ENCODE peak calls at places on chromosomes 11 and 22, in nine cellular contexts. One of them, this sample, is unnamed.
A peak's percentile ranks its signal among the peaks of the same experiment; 100 is the strongest.

GRCh38 chr22:48866906-48867597 is 960.6 kb downstream of the BRD1 start:
- DNase-seq in activated naive CD4-positive, alpha-beta T cell: no peak
- DNase-seq in lower lobe of right lung: peak; percentile 29
- DNase-seq in NCI-H2081: no peak
- DNase-seq in activated gamma-delta T cell treated with anti-CD3 and anti-CD28 coated beads, Interleukin-2, amount 50 U/mL, for 16 hours: no peak
- DNase-seq in NCI-H1105: no peak
- DNase-seq in A549: no peak
- DNase-seq in stimulated activated CD4-positive, alpha-beta T cell treated with anti-CD3 and anti-CD28 coated beads, Interleukin-12 subunit alpha, Interleukin-12 subunit beta, amount 100 ng/mL, for 4 hours: no peak
- DNase-seq in GM12865: no peak
- DNase-seq in this sample: no peak

GRCh38 chr22:29316429-29316828 is 932 bp upstream of the RASL10A start:
- DNase-seq in A549: no peak
- DNase-seq in GM12865: no peak
- DNase-seq in lower lobe of right lung: peak; percentile 28
- DNase-seq in stimulated activated CD4-positive, alpha-beta T cell treated with anti-CD3 and anti-CD28 coated beads, Interleukin-12 subunit alpha, Interleukin-12 subunit beta, amount 100 ng/mL, for 4 hours: no peak
- DNase-seq in activated naive CD4-positive, alpha-beta T cell: no peak
- DNase-seq in NCI-H2081: no peak
- DNase-seq in activated gamma-delta T cell treated with anti-CD3 and anti-CD28 coated beads, Interleukin-2, amount 50 U/mL, for 16 hours: no peak
- DNase-seq in NCI-H1105: no peak
- DNase-seq in this sample: no peak

GRCh38 chr11:46251954-46252353 is 25.5 kb upstream of the CREB3L1 start:
- DNase-seq in lower lobe of right lung: no peak
- DNase-seq in GM12865: no peak
- DNase-seq in NCI-H1105: no peak
- DNase-seq in NCI-H2081: no peak
- DNase-seq in activated gamma-delta T cell treated with anti-CD3 and anti-CD28 coated beads, Interleukin-2, amount 50 U/mL, for 16 hours: no peak
- DNase-seq in activated naive CD4-positive, alpha-beta T cell: no peak
- DNase-seq in stimulated activated CD4-positive, alpha-beta T cell treated with anti-CD3 and anti-CD28 coated beads, Interleukin-12 subunit alpha, Interleukin-12 subunit beta, amount 100 ng/mL, for 4 hours: no peak
- DNase-seq in A549: no peak
- DNase-seq in this sample: no peak

GRCh38 chr11:128949791-128950454 is 7.3 kb upstream of the TP53AIP1 start:
- DNase-seq in stimulated activated CD4-positive, alpha-beta T cell treated with anti-CD3 and anti-CD28 coated beads, Interleukin-12 subunit alpha, Interleukin-12 subunit beta, amount 100 ng/mL, for 4 hours: no peak
- DNase-seq in activated naive CD4-positive, alpha-beta T cell: no peak
- DNase-seq in lower lobe of right lung: no peak
- DNase-seq in GM12865: no peak
- DNase-seq in NCI-H2081: no peak
- DNase-seq in NCI-H1105: no peak
- DNase-seq in A549: no peak
- DNase-seq in activated gamma-delta T cell treated with anti-CD3 and anti-CD28 coated beads, Interleukin-2, amount 50 U/mL, for 16 hours: no peak
- DNase-seq in this sample: no peak

GRCh38 chr11:32704775-32705174 is 89.7 kb downstream of the CCDC73 start:
- DNase-seq in stimulated activated CD4-positive, alpha-beta T cell treated with anti-CD3 and anti-CD28 coated beads, Interleukin-12 subunit alpha, Interleukin-12 subunit beta, amount 100 ng/mL, for 4 hours: no peak
- DNase-seq in activated gamma-delta T cell treated with anti-CD3 and anti-CD28 coated beads, Interleukin-2, amount 50 U/mL, for 16 hours: no peak
- DNase-seq in NCI-H1105: no peak
- DNase-seq in A549: no peak
- DNase-seq in NCI-H2081: no peak
- DNase-seq in activated naive CD4-positive, alpha-beta T cell: no peak
- DNase-seq in lower lobe of right lung: no peak
- DNase-seq in GM12865: no peak
- DNase-seq in this sample: no peak

GRCh38 chr22:19961868-19962245 is 20.2 kb upstream of the TXNRD2 start:
- DNase-seq in stimulated activated CD4-positive, alpha-beta T cell treated with anti-CD3 and anti-CD28 coated beads, Interleukin-12 subunit alpha, Interleukin-12 subunit beta, amount 100 ng/mL, for 4 hours: no peak
- DNase-seq in activated gamma-delta T cell treated with anti-CD3 and anti-CD28 coated beads, Interleukin-2, amount 50 U/mL, for 16 hours: no peak
- DNase-seq in activated naive CD4-positive, alpha-beta T cell: no peak
- DNase-seq in NCI-H2081: no peak
- DNase-seq in NCI-H1105: no peak
- DNase-seq in A549: no peak
- DNase-seq in GM12865: no peak
- DNase-seq in lower lobe of right lung: no peak
- DNase-seq in this sample: no peak

GRCh38 chr11:33670250-33671011 is 30.2 kb downstream of the C11orf91 start:
- DNase-seq in lower lobe of right lung: no peak
- DNase-seq in stimulated activated CD4-positive, alpha-beta T cell treated with anti-CD3 and anti-CD28 coated beads, Interleukin-12 subunit alpha, Interleukin-12 subunit beta, amount 100 ng/mL, for 4 hours: no peak
- DNase-seq in GM12865: peak; percentile 37
- DNase-seq in activated naive CD4-positive, alpha-beta T cell: no peak
- DNase-seq in NCI-H1105: no peak
- DNase-seq in activated gamma-delta T cell treated with anti-CD3 and anti-CD28 coated beads, Interleukin-2, amount 50 U/mL, for 16 hours: no peak
- DNase-seq in A549: no peak
- DNase-seq in NCI-H2081: no peak
- DNase-seq in this sample: no peak

GRCh38 chr11:69352715-69353325 is 58.9 kb downstream of the MYEOV start:
- DNase-seq in activated naive CD4-positive, alpha-beta T cell: no peak
- DNase-seq in GM12865: no peak
- DNase-seq in NCI-H2081: no peak
- DNase-seq in A549: peak; percentile 65
- DNase-seq in NCI-H1105: peak; percentile 26
- DNase-seq in stimulated activated CD4-positive, alpha-beta T cell treated with anti-CD3 and anti-CD28 coated beads, Interleukin-12 subunit alpha, Interleukin-12 subunit beta, amount 100 ng/mL, for 4 hours: peak; percentile 34
- DNase-seq in lower lobe of right lung: peak; percentile 9
- DNase-seq in activated gamma-delta T cell treated with anti-CD3 and anti-CD28 coated beads, Interleukin-2, amount 50 U/mL, for 16 hours: no peak
- DNase-seq in this sample: no peak

GRCh38 chr11:83528877-83529276 is 242.7 kb upstream of the CCDC90B start:
- DNase-seq in stimulated activated CD4-positive, alpha-beta T cell treated with anti-CD3 and anti-CD28 coated beads, Interleukin-12 subunit alpha, Interleukin-12 subunit beta, amount 100 ng/mL, for 4 hours: no peak
- DNase-seq in activated gamma-delta T cell treated with anti-CD3 and anti-CD28 coated beads, Interleukin-2, amount 50 U/mL, for 16 hours: no peak
- DNase-seq in NCI-H1105: no peak
- DNase-seq in NCI-H2081: no peak
- DNase-seq in activated naive CD4-positive, alpha-beta T cell: no peak
- DNase-seq in A549: no peak
- DNase-seq in lower lobe of right lung: no peak
- DNase-seq in GM12865: no peak
- DNase-seq in this sample: no peak

GRCh38 chr11:2728663-2729332 is 29.0 kb upstream of the KCNQ1OT1 start:
- DNase-seq in NCI-H2081: no peak
- DNase-seq in activated naive CD4-positive, alpha-beta T cell: no peak
- DNase-seq in NCI-H1105: no peak
- DNase-seq in activated gamma-delta T cell treated with anti-CD3 and anti-CD28 coated beads, Interleukin-2, amount 50 U/mL, for 16 hours: no peak
- DNase-seq in stimulated activated CD4-positive, alpha-beta T cell treated with anti-CD3 and anti-CD28 coated beads, Interleukin-12 subunit alpha, Interleukin-12 subunit beta, amount 100 ng/mL, for 4 hours: no peak
- DNase-seq in GM12865: no peak
- DNase-seq in A549: no peak
- DNase-seq in lower lobe of right lung: no peak
- DNase-seq in this sample: no peak

GRCh38 chr22:39593061-39593930 is 22.7 kb downstream of the CACNA1I start:
- DNase-seq in activated gamma-delta T cell treated with anti-CD3 and anti-CD28 coated beads, Interleukin-2, amount 50 U/mL, for 16 hours: no peak
- DNase-seq in GM12865: no peak
- DNase-seq in activated naive CD4-positive, alpha-beta T cell: no peak
- DNase-seq in NCI-H1105: no peak
- DNase-seq in stimulated activated CD4-positive, alpha-beta T cell treated with anti-CD3 and anti-CD28 coated beads, Interleukin-12 subunit alpha, Interleukin-12 subunit beta, amount 100 ng/mL, for 4 hours: no peak
- DNase-seq in NCI-H2081: no peak
- DNase-seq in lower lobe of right lung: no peak
- DNase-seq in A549: peak; percentile 22
- DNase-seq in this sample: no peak

GRCh38 chr11:7687386-7687785 is 14.1 kb upstream of the CYB5R2 start:
- DNase-seq in A549: no peak
- DNase-seq in activated gamma-delta T cell treated with anti-CD3 and anti-CD28 coated beads, Interleukin-2, amount 50 U/mL, for 16 hours: no peak
- DNase-seq in lower lobe of right lung: no peak
- DNase-seq in GM12865: no peak
- DNase-seq in NCI-H2081: no peak
- DNase-seq in NCI-H1105: no peak
- DNase-seq in stimulated activated CD4-positive, alpha-beta T cell treated with anti-CD3 and anti-CD28 coated beads, Interleukin-12 subunit alpha, Interleukin-12 subunit beta, amount 100 ng/mL, for 4 hours: no peak
- DNase-seq in activated naive CD4-positive, alpha-beta T cell: no peak
- DNase-seq in this sample: no peak

GRCh38 chr11:18721576-18722292 is 4.3 kb downstream of the IGSF22 start:
- DNase-seq in NCI-H1105: peak; percentile 43
- DNase-seq in stimulated activated CD4-positive, alpha-beta T cell treated with anti-CD3 and anti-CD28 coated beads, Interleukin-12 subunit alpha, Interleukin-12 subunit beta, amount 100 ng/mL, for 4 hours: peak; percentile 40
- DNase-seq in NCI-H2081: peak; percentile 54
- DNase-seq in GM12865: peak; percentile 58
- DNase-seq in activated naive CD4-positive, alpha-beta T cell: peak; percentile 12
- DNase-seq in activated gamma-delta T cell treated with anti-CD3 and anti-CD28 coated beads, Interleukin-2, amount 50 U/mL, for 16 hours: peak; percentile 28
- DNase-seq in A549: peak; percentile 64
- DNase-seq in lower lobe of right lung: peak; percentile 55
- DNase-seq in this sample: no peak

GRCh38 chr22:44828193-44828592 is 75.8 kb downstream of the ARHGAP8 start:
- DNase-seq in GM12865: peak; percentile 32
- DNase-seq in A549: peak; percentile 25
- DNase-seq in NCI-H2081: no peak
- DNase-seq in activated gamma-delta T cell treated with anti-CD3 and anti-CD28 coated beads, Interleukin-2, amount 50 U/mL, for 16 hours: no peak
- DNase-seq in activated naive CD4-positive, alpha-beta T cell: no peak
- DNase-seq in lower lobe of right lung: no peak
- DNase-seq in stimulated activated CD4-positive, alpha-beta T cell treated with anti-CD3 and anti-CD28 coated beads, Interleukin-12 subunit alpha, Interleukin-12 subunit beta, amount 100 ng/mL, for 4 hours: peak; percentile 6
- DNase-seq in NCI-H1105: no peak
- DNase-seq in this sample: no peak

GRCh38 chr11:122494171-122494570 is 161.4 kb upstream of the UBASH3B start:
- DNase-seq in GM12865: no peak
- DNase-seq in NCI-H1105: peak; percentile 20
- DNase-seq in lower lobe of right lung: no peak
- DNase-seq in stimulated activated CD4-positive, alpha-beta T cell treated with anti-CD3 and anti-CD28 coated beads, Interleukin-12 subunit alpha, Interleukin-12 subunit beta, amount 100 ng/mL, for 4 hours: no peak
- DNase-seq in activated gamma-delta T cell treated with anti-CD3 and anti-CD28 coated beads, Interleukin-2, amount 50 U/mL, for 16 hours: no peak
- DNase-seq in activated naive CD4-positive, alpha-beta T cell: no peak
- DNase-seq in NCI-H2081: no peak
- DNase-seq in A549: no peak
- DNase-seq in this sample: no peak

GRCh38 chr11:113091578-113091844 is 130.3 kb downstream of the NCAM1 start:
- DNase-seq in lower lobe of right lung: no peak
- DNase-seq in A549: no peak
- DNase-seq in stimulated activated CD4-positive, alpha-beta T cell treated with anti-CD3 and anti-CD28 coated beads, Interleukin-12 subunit alpha, Interleukin-12 subunit beta, amount 100 ng/mL, for 4 hours: no peak
- DNase-seq in activated gamma-delta T cell treated with anti-CD3 and anti-CD28 coated beads, Interleukin-2, amount 50 U/mL, for 16 hours: no peak
- DNase-seq in NCI-H1105: no peak
- DNase-seq in NCI-H2081: no peak
- DNase-seq in GM12865: no peak
- DNase-seq in activated naive CD4-positive, alpha-beta T cell: no peak
- DNase-seq in this sample: no peak

GRCh38 chr11:96012086-96012824 is 88.3 kb upstream of the MTMR2 start:
- DNase-seq in NCI-H2081: peak; percentile 87
- DNase-seq in NCI-H1105: peak; percentile 3
- DNase-seq in GM12865: peak; percentile 73
- DNase-seq in stimulated activated CD4-positive, alpha-beta T cell treated with anti-CD3 and anti-CD28 coated beads, Interleukin-12 subunit alpha, Interleukin-12 subunit beta, amount 100 ng/mL, for 4 hours: no peak
- DNase-seq in activated gamma-delta T cell treated with anti-CD3 and anti-CD28 coated beads, Interleukin-2, amount 50 U/mL, for 16 hours: no peak
- DNase-seq in activated naive CD4-positive, alpha-beta T cell: peak; percentile 22
- DNase-seq in A549: peak; percentile 87
- DNase-seq in lower lobe of right lung: peak; percentile 49
- DNase-seq in this sample: peak; percentile 98

GRCh38 chr11:26827567-26828037 is 105.7 kb upstream of the SLC5A12 start:
- DNase-seq in A549: no peak
- DNase-seq in NCI-H1105: no peak
- DNase-seq in stimulated activated CD4-positive, alpha-beta T cell treated with anti-CD3 and anti-CD28 coated beads, Interleukin-12 subunit alpha, Interleukin-12 subunit beta, amount 100 ng/mL, for 4 hours: no peak
- DNase-seq in NCI-H2081: no peak
- DNase-seq in GM12865: no peak
- DNase-seq in lower lobe of right lung: no peak
- DNase-seq in activated naive CD4-positive, alpha-beta T cell: no peak
- DNase-seq in activated gamma-delta T cell treated with anti-CD3 and anti-CD28 coated beads, Interleukin-2, amount 50 U/mL, for 16 hours: no peak
- DNase-seq in this sample: no peak

GRCh38 chr11:80315263-80315662 is 874.4 kb upstream of the TENM4 start:
- DNase-seq in lower lobe of right lung: no peak
- DNase-seq in activated naive CD4-positive, alpha-beta T cell: no peak
- DNase-seq in A549: no peak
- DNase-seq in GM12865: no peak
- DNase-seq in activated gamma-delta T cell treated with anti-CD3 and anti-CD28 coated beads, Interleukin-2, amount 50 U/mL, for 16 hours: no peak
- DNase-seq in NCI-H2081: no peak
- DNase-seq in NCI-H1105: no peak
- DNase-seq in stimulated activated CD4-positive, alpha-beta T cell treated with anti-CD3 and anti-CD28 coated beads, Interleukin-12 subunit alpha, Interleukin-12 subunit beta, amount 100 ng/mL, for 4 hours: no peak
- DNase-seq in this sample: no peak

GRCh38 chr11:15123849-15124248 is 9.1 kb downstream of the INSC start:
- DNase-seq in GM12865: no peak
- DNase-seq in activated gamma-delta T cell treated with anti-CD3 and anti-CD28 coated beads, Interleukin-2, amount 50 U/mL, for 16 hours: no peak
- DNase-seq in stimulated activated CD4-positive, alpha-beta T cell treated with anti-CD3 and anti-CD28 coated beads, Interleukin-12 subunit alpha, Interleukin-12 subunit beta, amount 100 ng/mL, for 4 hours: no peak
- DNase-seq in A549: no peak
- DNase-seq in NCI-H2081: no peak
- DNase-seq in NCI-H1105: no peak
- DNase-seq in lower lobe of right lung: no peak
- DNase-seq in activated naive CD4-positive, alpha-beta T cell: no peak
- DNase-seq in this sample: no peak

GRCh38 chr22:19990188-19990587 is 26.4 kb downstream of the ARVCF start:
- DNase-seq in NCI-H1105: no peak
- DNase-seq in A549: no peak
- DNase-seq in GM12865: no peak
- DNase-seq in activated naive CD4-positive, alpha-beta T cell: no peak
- DNase-seq in NCI-H2081: no peak
- DNase-seq in activated gamma-delta T cell treated with anti-CD3 and anti-CD28 coated beads, Interleukin-2, amount 50 U/mL, for 16 hours: no peak
- DNase-seq in stimulated activated CD4-positive, alpha-beta T cell treated with anti-CD3 and anti-CD28 coated beads, Interleukin-12 subunit alpha, Interleukin-12 subunit beta, amount 100 ng/mL, for 4 hours: no peak
- DNase-seq in lower lobe of right lung: no peak
- DNase-seq in this sample: no peak

GRCh38 chr11:85718991-85719807 is 33.2 kb upstream of the CCDC89 start:
- DNase-seq in GM12865: no peak
- DNase-seq in activated gamma-delta T cell treated with anti-CD3 and anti-CD28 coated beads, Interleukin-2, amount 50 U/mL, for 16 hours: no peak
- DNase-seq in NCI-H1105: no peak
- DNase-seq in stimulated activated CD4-positive, alpha-beta T cell treated with anti-CD3 and anti-CD28 coated beads, Interleukin-12 subunit alpha, Interleukin-12 subunit beta, amount 100 ng/mL, for 4 hours: no peak
- DNase-seq in activated naive CD4-positive, alpha-beta T cell: no peak
- DNase-seq in A549: peak; percentile 91
- DNase-seq in NCI-H2081: no peak
- DNase-seq in lower lobe of right lung: no peak
- DNase-seq in this sample: no peak

GRCh38 chr11:121235057-121235456 is 57.5 kb upstream of the SC5D start:
- DNase-seq in activated gamma-delta T cell treated with anti-CD3 and anti-CD28 coated beads, Interleukin-2, amount 50 U/mL, for 16 hours: no peak
- DNase-seq in lower lobe of right lung: no peak
- DNase-seq in A549: no peak
- DNase-seq in NCI-H2081: no peak
- DNase-seq in NCI-H1105: no peak
- DNase-seq in stimulated activated CD4-positive, alpha-beta T cell treated with anti-CD3 and anti-CD28 coated beads, Interleukin-12 subunit alpha, Interleukin-12 subunit beta, amount 100 ng/mL, for 4 hours: no peak
- DNase-seq in activated naive CD4-positive, alpha-beta T cell: no peak
- DNase-seq in GM12865: no peak
- DNase-seq in this sample: no peak

GRCh38 chr11:3867209-3868071 is 12.0 kb downstream of the STIM1 start:
- DNase-seq in NCI-H1105: no peak
- DNase-seq in A549: no peak
- DNase-seq in stimulated activated CD4-positive, alpha-beta T cell treated with anti-CD3 and anti-CD28 coated beads, Interleukin-12 subunit alpha, Interleukin-12 subunit beta, amount 100 ng/mL, for 4 hours: no peak
- DNase-seq in activated naive CD4-positive, alpha-beta T cell: no peak
- DNase-seq in lower lobe of right lung: no peak
- DNase-seq in activated gamma-delta T cell treated with anti-CD3 and anti-CD28 coated beads, Interleukin-2, amount 50 U/mL, for 16 hours: no peak
- DNase-seq in NCI-H2081: no peak
- DNase-seq in GM12865: peak; percentile 89
- DNase-seq in this sample: no peak

GRCh38 chr22:30829901-30830550 is 135.4 kb downstream of the OSBP2 start:
- DNase-seq in stimulated activated CD4-positive, alpha-beta T cell treated with anti-CD3 and anti-CD28 coated beads, Interleukin-12 subunit alpha, Interleukin-12 subunit beta, amount 100 ng/mL, for 4 hours: no peak
- DNase-seq in A549: peak; percentile 97
- DNase-seq in GM12865: no peak
- DNase-seq in lower lobe of right lung: no peak
- DNase-seq in activated naive CD4-positive, alpha-beta T cell: no peak
- DNase-seq in activated gamma-delta T cell treated with anti-CD3 and anti-CD28 coated beads, Interleukin-2, amount 50 U/mL, for 16 hours: no peak
- DNase-seq in NCI-H2081: no peak
- DNase-seq in NCI-H1105: no peak
- DNase-seq in this sample: no peak

This sample was measured in NCI-H1417.